ENCODE peak calls at places on chromosomes 13 and 19, in four cellular contexts. O is A549, V is K562, G is HCT116. U is an unnamed sample.
A peak's percentile ranks its signal among the peaks of the same experiment; 100 is the strongest.

GRCh38 chr19:2055871-2056809 is 5.1 kb upstream of the MKNK2 start:
- DNase-seq in O (peak; percentile 80), V (peak; percentile 52), G (peak; percentile 53), U (no peak)

GRCh38 chr19:10086904-10087256 is 763 bp downstream of the SHFL start:
- DNase-seq in O (no peak), V (peak; percentile 27), G (no peak), U (peak; percentile 62)

GRCh38 chr19:58089846-58090245 is 8.2 kb downstream of the ZSCAN18 start:
- DNase-seq in O (no peak), V (no peak), G (no peak), U (no peak)

GRCh38 chr19:48551437-48552302 is at the start of gene SULT2B1:
- DNase-seq in O (peak; percentile 78), V (no peak), G (no peak), U (peak; percentile 43)

GRCh38 chr13:113405481-113406300 is 41.8 kb upstream of the GRTP1 start:
- DNase-seq in O (no peak), V (no peak), G (no peak), U (no peak)

GRCh38 chr19:56144396-56144795 is 3.3 kb downstream of the ZNF444 start:
- DNase-seq in O (no peak), V (no peak), G (no peak), U (peak; percentile 7)

GRCh38 chr13:111491021-111491420 is 170.6 kb downstream of the TEX29 start:
- DNase-seq in O (no peak), V (no peak), G (no peak), U (no peak)

GRCh38 chr19:14505488-14506239 is 9.7 kb upstream of the GIPC1 start:
- DNase-seq in O (peak; percentile 95), V (peak; percentile 80), G (peak; percentile 82), U (peak; percentile 58)

GRCh38 chr19:38433268-38433733 is at the start of gene RYR1:
- DNase-seq in O (no peak), V (peak; percentile 95), G (peak; percentile 37), U (peak; percentile 33)

GRCh38 chr13:103812966-103813365 is 746.7 kb upstream of the SLC10A2 start:
- DNase-seq in O (no peak), V (no peak), G (no peak), U (no peak)

GRCh38 chr19:584240-585001 is 5.3 kb upstream of the HCN2 start:
- DNase-seq in O (no peak), V (peak; percentile 75), G (no peak), U (peak; percentile 64)

GRCh38 chr19:16608290-16608704 is 19.7 kb downstream of the MED26 start:
- DNase-seq in O (no peak), V (no peak), G (no peak), U (peak; percentile 38)

GRCh38 chr13:96935971-96936370 is 58.3 kb downstream of the OXGR1 start:
- DNase-seq in O (no peak), V (no peak), G (no peak), U (no peak)

GRCh38 chr19:38663957-38664502 is 16.6 kb downstream of the ACTN4 start:
- DNase-seq in O (no peak), V (peak; percentile 63), G (no peak), U (no peak)

GRCh38 chr19:4233282-4233853 is 4.0 kb downstream of the EBI3 start:
- DNase-seq in O (peak; percentile 49), V (peak; percentile 65), G (peak; percentile 48), U (peak; percentile 62)

GRCh38 chr19:5692785-5693194 is 2.7 kb downstream of the RPL36 start:
- DNase-seq in O (peak; percentile 41), V (no peak), G (no peak), U (peak; percentile 43)

GRCh38 chr19:36489139-36489919 is at the start of gene ZNF566:
- DNase-seq in O (peak; percentile 100), V (peak; percentile 93), G (peak; percentile 93), U (peak; percentile 96)

GRCh38 chr13:27770809-27771208 is 21.5 kb upstream of the GSX1 start:
- DNase-seq in O (peak; percentile 46), V (peak; percentile 11), G (peak; percentile 31), U (peak; percentile 61)

GRCh38 chr13:32917504-32917903 is 98.7 kb upstream of the KL start:
- DNase-seq in O (no peak), V (no peak), G (no peak), U (no peak)

GRCh38 chr13:53250272-53250875 is 221.8 kb downstream of the OLFM4 start:
- DNase-seq in O (peak; percentile 65), V (peak; percentile 27), G (peak; percentile 56), U (peak; percentile 83)

GRCh38 chr19:11279505-11280236 is 16.3 kb upstream of the TSPAN16 start:
- DNase-seq in O (no peak), V (no peak), G (no peak), U (peak; percentile 98)

GRCh38 chr13:41587490-41587889 is 130.1 kb downstream of the RGCC start:
- DNase-seq in O (peak; percentile 16), V (no peak), G (no peak), U (no peak)

GRCh38 chr13:41590643-41591042 is 133.3 kb downstream of the RGCC start:
- DNase-seq in O (no peak), V (no peak), G (no peak), U (no peak)

GRCh38 chr13:41589434-41589833 is 132.1 kb downstream of the RGCC start:
- DNase-seq in O (no peak), V (no peak), G (no peak), U (no peak)

GRCh38 chr13:41590122-41590521 is 132.8 kb downstream of the RGCC start:
- DNase-seq in O (peak; percentile 7), V (peak; percentile 10), G (no peak), U (no peak)

GRCh38 chr13:41588899-41589298 is 131.5 kb downstream of the RGCC start:
- DNase-seq in O (peak; percentile 70), V (peak; percentile 52), G (peak; percentile 8), U (peak; percentile 73)
- TF ChIP-seq MAX in O (no peak), V (no peak), G (no peak), U (no peak)

DNA sequence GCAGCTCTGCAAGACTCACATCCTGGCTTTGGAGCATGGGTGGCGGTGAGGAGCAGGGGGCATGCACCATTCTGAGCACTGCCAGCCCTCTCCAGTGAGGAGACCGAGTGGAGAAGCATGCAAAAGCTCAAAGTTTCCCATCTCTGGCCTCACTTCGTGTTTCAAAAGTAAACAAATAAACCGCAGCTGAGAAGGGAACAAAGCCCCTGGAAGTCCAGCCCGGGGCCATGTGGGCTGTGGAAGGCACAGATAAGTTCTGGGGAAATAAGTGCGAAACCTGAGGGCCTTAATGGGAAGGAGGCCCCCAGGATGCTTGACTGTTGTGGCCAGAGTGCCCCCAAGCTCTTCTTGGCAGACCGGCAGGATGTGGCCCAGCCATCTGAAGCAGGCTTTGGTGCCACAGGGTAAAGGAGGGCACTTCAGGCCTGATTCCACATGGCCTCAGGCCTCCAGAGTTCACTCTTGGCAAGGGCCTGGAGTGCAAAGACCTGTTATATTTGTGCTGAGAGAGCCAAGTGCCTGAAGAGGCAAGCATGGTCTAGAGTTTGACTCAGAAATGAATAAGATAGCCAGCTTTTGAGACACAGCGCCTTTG is 1.2 kb downstream of the MEDAG start:
- DNase-seq in O (no peak), V (no peak), G (no peak), U (no peak)
- H3K4me3 ChIP-seq in O (no peak overlapping the region), V (no peak overlapping the region), G (no peak overlapping the region), U (no peak overlapping the region)

GRCh38 chr13:63696055-63696454 is 2280.4 kb upstream of the PCDH20 start:
- DNase-seq in O (no peak), V (no peak), G (no peak), U (no peak)
- TF ChIP-seq MAX in O (no peak), V (no peak), G (no peak), U (no peak)

GRCh38 chr19:41936961-41937360 is 8.7 kb upstream of the ERFL start:
- DNase-seq in O (no peak), V (no peak), G (no peak), U (no peak)

GRCh38 chr19:41936416-41936850 is 8.2 kb upstream of the ERFL start:
- DNase-seq in O (no peak), V (no peak), G (no peak), U (no peak)

GRCh38 chr19:41937976-41938375 is 9.7 kb upstream of the ERFL start:
- DNase-seq in O (no peak), V (no peak), G (no peak), U (no peak)

GRCh38 chr19:41935781-41936415 is 7.6 kb upstream of the ERFL start:
- DNase-seq in O (no peak), V (no peak), G (no peak), U (no peak)

GRCh38 chr19:41937525-41937924 is 9.3 kb upstream of the ERFL start:
- DNase-seq in O (no peak), V (no peak), G (no peak), U (no peak)
- H3K4me3 ChIP-seq in O (no peak overlapping the region), V (no peak overlapping the region), G (no peak overlapping the region), U (no peak overlapping the region)

GRCh38 chr13:74978596-74978995 is 503.4 kb downstream of the TBC1D4 start:
- DNase-seq in O (no peak), V (no peak), G (no peak), U (no peak)
- TF ChIP-seq MAX in O (no peak), V (no peak), G (no peak), U (no peak)

DNA sequence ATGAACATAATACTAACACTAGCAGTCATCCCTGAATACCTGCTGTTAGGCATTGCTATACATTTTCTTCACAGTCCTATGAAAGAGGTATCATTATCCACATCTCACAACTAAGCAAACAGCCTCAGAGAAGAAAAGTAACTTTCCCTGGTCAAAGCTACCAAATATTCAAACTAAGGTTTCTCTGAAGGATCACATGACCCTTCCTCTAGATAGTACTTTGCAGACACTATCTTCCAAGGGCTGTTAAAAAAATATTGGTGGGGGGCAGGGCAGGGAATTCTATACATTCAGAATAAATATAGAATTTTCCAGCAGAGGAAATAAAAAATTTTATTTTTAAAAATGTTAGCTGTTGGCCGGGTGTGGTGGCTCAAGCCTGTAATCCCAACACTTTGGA is 3.1 kb downstream of the SLC25A30 start:
- DNase-seq in O (no peak), V (no peak), G (no peak), U (no peak)
- H3K4me3 ChIP-seq in O (peak overlapping the region; percentile 37), V (peak overlapping the region; percentile 33), G (no peak overlapping the region), U (no peak overlapping the region)

GRCh38 chr19:19110410-19111137 is 27.7 kb downstream of the TMEM161A start:
- DNase-seq in O (peak; percentile 10), V (no peak), G (no peak), U (no peak)
- TF ChIP-seq MAX in O (peak; percentile 23), V (no peak), G (no peak), U (no peak)

U was measured in NB4.